ENCODE peak calls at places on chromosomes 12 and 14, in six cellular contexts. One of them, this sample, is unnamed.

GRCh38 chr12:47818701-47819543 is 781 bp downstream of the HDAC7 start:
- DNase-seq in fibroblast of lung: no peak
- DNase-seq in MM.1S: peak; percentile 68
- DNase-seq in HCT116: no peak
- DNase-seq in hepatocyte: peak; percentile 71
- DNase-seq in K562: peak; percentile 83
- DNase-seq in this sample: no peak

GRCh38 chr14:54146601-54147000 is 190.0 kb upstream of the BMP4 start:
- DNase-seq in HCT116: no peak
- DNase-seq in K562: no peak
- DNase-seq in fibroblast of lung: no peak
- DNase-seq in hepatocyte: no peak
- DNase-seq in MM.1S: no peak
- DNase-seq in this sample: no peak

GRCh38 chr14:68683326-68683725 is 109.5 kb downstream of the ZFP36L1 start:
- DNase-seq in HCT116: no peak
- DNase-seq in K562: no peak
- DNase-seq in hepatocyte: no peak
- DNase-seq in fibroblast of lung: peak; percentile 83
- DNase-seq in MM.1S: no peak
- DNase-seq in this sample: no peak

GRCh38 chr12:105954891-105955607 is 183.7 kb downstream of the NUAK1 start:
- DNase-seq in hepatocyte: peak; percentile 52
- DNase-seq in fibroblast of lung: no peak
- DNase-seq in MM.1S: no peak
- DNase-seq in HCT116: no peak
- DNase-seq in K562: peak; percentile 80
- DNase-seq in this sample: peak; percentile 69

GRCh38 chr14:85527006-85527405 is 2.9 kb upstream of the FLRT2 start:
- DNase-seq in MM.1S: no peak
- DNase-seq in K562: no peak
- DNase-seq in hepatocyte: no peak
- DNase-seq in HCT116: no peak
- DNase-seq in fibroblast of lung: peak; percentile 72
- DNase-seq in this sample: peak; percentile 14

GRCh38 chr12:85831327-85831990 is 4.8 kb downstream of the RASSF9 start:
- DNase-seq in K562: no peak
- DNase-seq in MM.1S: no peak
- DNase-seq in hepatocyte: no peak
- DNase-seq in HCT116: no peak
- DNase-seq in fibroblast of lung: no peak
- DNase-seq in this sample: no peak

GRCh38 chr12:125099407-125099779 is 34.2 kb downstream of the AACS start:
- DNase-seq in MM.1S: no peak
- DNase-seq in hepatocyte: no peak
- DNase-seq in HCT116: no peak
- DNase-seq in K562: no peak
- DNase-seq in fibroblast of lung: no peak
- DNase-seq in this sample: no peak

GRCh38 chr14:73829526-73830431 is 21.9 kb upstream of the PTGR2 start:
- DNase-seq in HCT116: no peak
- DNase-seq in hepatocyte: peak; percentile 56
- DNase-seq in K562: peak; percentile 69
- DNase-seq in fibroblast of lung: peak; percentile 93
- DNase-seq in MM.1S: no peak
- DNase-seq in this sample: peak; percentile 37

GRCh38 chr12:30448038-30448437 is 247.6 kb downstream of the IPO8 start:
- DNase-seq in HCT116: no peak
- DNase-seq in fibroblast of lung: no peak
- DNase-seq in hepatocyte: no peak
- DNase-seq in K562: no peak
- DNase-seq in MM.1S: no peak
- DNase-seq in this sample: no peak

GRCh38 chr14:46999661-47000060 is 348.1 kb upstream of the RPL10L start:
- DNase-seq in fibroblast of lung: no peak
- DNase-seq in hepatocyte: no peak
- DNase-seq in K562: no peak
- DNase-seq in HCT116: no peak
- DNase-seq in MM.1S: no peak
- DNase-seq in this sample: peak; percentile 75

GRCh38 chr14:46054526-46054925 is 597.1 kb downstream of the RPL10L start:
- DNase-seq in HCT116: no peak
- DNase-seq in K562: no peak
- DNase-seq in fibroblast of lung: peak; percentile 93
- DNase-seq in MM.1S: no peak
- DNase-seq in hepatocyte: no peak
- DNase-seq in this sample: peak; percentile 68

GRCh38 chr14:53539489-53540126 is 386.5 kb upstream of the DDHD1 start:
- DNase-seq in MM.1S: peak; percentile 44
- DNase-seq in fibroblast of lung: peak; percentile 68
- DNase-seq in hepatocyte: peak; percentile 89
- DNase-seq in HCT116: peak; percentile 71
- DNase-seq in K562: peak; percentile 33
- DNase-seq in this sample: peak; percentile 55

GRCh38 chr12:30795660-30796507 is 41.1 kb upstream of the CAPRIN2 start:
- DNase-seq in fibroblast of lung: peak; percentile 89
- DNase-seq in K562: peak; percentile 64
- DNase-seq in MM.1S: peak; percentile 65
- DNase-seq in hepatocyte: peak; percentile 75
- DNase-seq in HCT116: peak; percentile 64
- DNase-seq in this sample: peak; percentile 72

GRCh38 chr12:15708396-15709070 is 80.7 kb downstream of the EPS8 start:
- DNase-seq in hepatocyte: no peak
- DNase-seq in MM.1S: no peak
- DNase-seq in K562: no peak
- DNase-seq in fibroblast of lung: no peak
- DNase-seq in HCT116: no peak
- DNase-seq in this sample: no peak

GRCh38 chr12:47739959-47740358 is 14.7 kb upstream of the ENDOU start:
- DNase-seq in fibroblast of lung: no peak
- DNase-seq in K562: peak; percentile 65
- DNase-seq in HCT116: no peak
- DNase-seq in MM.1S: no peak
- DNase-seq in hepatocyte: no peak
- DNase-seq in this sample: no peak

GRCh38 chr14:75222208-75222701 is 45.8 kb upstream of the TMED10 start:
- DNase-seq in HCT116: no peak
- DNase-seq in K562: peak; percentile 34
- DNase-seq in hepatocyte: no peak
- DNase-seq in fibroblast of lung: peak; percentile 94
- DNase-seq in MM.1S: no peak
- DNase-seq in this sample: peak; percentile 95

GRCh38 chr14:104181761-104182530 is 43.6 kb downstream of the KIF26A start:
- DNase-seq in fibroblast of lung: no peak
- DNase-seq in MM.1S: no peak
- DNase-seq in hepatocyte: peak; percentile 49
- DNase-seq in HCT116: peak; percentile 6
- DNase-seq in K562: no peak
- DNase-seq in this sample: peak; percentile 8

DNA sequence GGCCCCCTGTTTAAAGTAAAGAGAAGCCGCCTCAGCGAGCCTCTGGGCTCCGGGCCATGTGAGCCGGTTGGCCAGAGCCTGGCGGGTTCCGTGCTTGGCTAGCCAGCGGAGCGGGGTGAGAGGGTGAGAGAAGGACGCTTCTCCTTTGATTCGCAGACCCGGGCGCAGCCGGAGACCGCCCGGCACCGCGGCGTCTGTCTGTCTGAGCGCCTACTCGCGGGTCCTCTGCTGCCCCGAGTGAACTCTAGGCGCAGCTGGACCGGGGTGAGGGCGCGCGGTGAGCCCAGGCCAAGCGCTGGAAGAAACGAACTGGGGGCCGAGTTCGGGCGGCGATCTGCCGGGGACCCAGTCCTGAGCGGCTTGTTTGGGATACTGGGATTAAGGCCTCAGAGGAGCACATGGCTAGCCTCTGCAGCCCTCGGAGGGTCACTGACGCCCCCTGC is 41.4 kb upstream of the TBX5 start:
- DNase-seq in HCT116: no peak
- DNase-seq in MM.1S: no peak
- DNase-seq in fibroblast of lung: no peak
- DNase-seq in hepatocyte: peak; percentile 26
- DNase-seq in K562: no peak
- DNase-seq in this sample: no peak
- TF ChIP-seq EZH2 in HCT116: no peak
- TF ChIP-seq EZH2 in MM.1S: no peak
- TF ChIP-seq EZH2 in fibroblast of lung: no peak
- TF ChIP-seq EZH2 in hepatocyte: no peak
- TF ChIP-seq EZH2 in K562: no peak
- TF ChIP-seq EZH2 in this sample: no peak

GRCh38 chr12:77325505-77325904 is 260.1 kb upstream of the E2F7 start:
- DNase-seq in fibroblast of lung: no peak
- DNase-seq in K562: no peak
- DNase-seq in hepatocyte: peak; percentile 14
- DNase-seq in HCT116: no peak
- DNase-seq in MM.1S: no peak
- DNase-seq in this sample: no peak

GRCh38 chr12:77323778-77324415 is 258.5 kb upstream of the E2F7 start:
- DNase-seq in HCT116: no peak
- DNase-seq in MM.1S: no peak
- DNase-seq in hepatocyte: no peak
- DNase-seq in fibroblast of lung: no peak
- DNase-seq in K562: no peak
- DNase-seq in this sample: no peak

GRCh38 chr12:77328326-77328725 is 263.0 kb upstream of the E2F7 start:
- DNase-seq in MM.1S: no peak
- DNase-seq in K562: no peak
- DNase-seq in hepatocyte: no peak
- DNase-seq in HCT116: no peak
- DNase-seq in fibroblast of lung: no peak
- DNase-seq in this sample: peak; percentile 44

GRCh38 chr12:77324416-77324762 is 259.0 kb upstream of the E2F7 start:
- DNase-seq in HCT116: no peak
- DNase-seq in MM.1S: no peak
- DNase-seq in hepatocyte: no peak
- DNase-seq in K562: no peak
- DNase-seq in fibroblast of lung: peak; percentile 11
- DNase-seq in this sample: no peak

DNA sequence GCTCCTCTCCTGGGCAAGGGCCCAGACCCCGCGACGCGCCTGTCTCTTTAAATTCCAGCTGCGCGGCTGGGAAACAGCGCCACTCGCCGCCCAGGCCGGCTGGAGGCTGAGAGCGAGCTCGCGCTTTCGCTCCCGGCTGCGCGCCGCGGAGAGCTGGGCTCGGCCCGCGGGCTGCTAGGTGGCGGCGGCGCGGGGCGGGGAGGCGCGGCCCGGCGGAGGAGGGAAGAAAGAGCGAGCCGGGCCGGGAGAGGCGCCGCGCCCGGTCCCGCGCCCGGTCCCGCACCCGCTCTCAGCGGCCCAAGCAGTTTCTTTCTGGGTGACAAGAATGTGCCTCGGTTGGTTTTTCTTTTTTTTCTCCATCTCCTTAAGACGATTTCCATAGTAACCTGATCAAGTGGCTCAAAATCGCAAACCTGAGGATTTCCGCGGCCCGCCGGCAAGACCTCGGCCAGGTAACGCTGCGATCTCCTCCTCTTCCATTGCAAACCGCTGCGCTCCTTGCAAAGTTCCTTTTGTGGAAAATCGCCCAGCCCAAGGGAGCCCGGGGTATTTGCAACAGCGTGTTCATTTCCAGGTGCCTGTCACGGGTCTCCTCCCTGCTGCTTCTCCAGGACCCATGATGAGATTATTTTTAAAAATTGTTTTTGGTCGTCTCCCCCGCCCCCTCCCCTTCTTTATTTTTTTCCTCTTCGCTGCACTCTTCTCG is 259.5 kb upstream of the E2F7 start:
- DNase-seq in MM.1S: peak; percentile 83
- DNase-seq in K562: peak; percentile 61
- DNase-seq in fibroblast of lung: peak; percentile 75
- DNase-seq in HCT116: peak; percentile 40
- DNase-seq in hepatocyte: peak; percentile 90
- DNase-seq in this sample: peak; percentile 71
- TF ChIP-seq CTCF in MM.1S: peak; percentile 53
- TF ChIP-seq CTCF in K562: peak; percentile 35
- TF ChIP-seq CTCF in fibroblast of lung: peak; percentile 41
- TF ChIP-seq CTCF in HCT116: peak; percentile 52
- TF ChIP-seq CTCF in hepatocyte: peak; percentile 65
- TF ChIP-seq CTCF in this sample: peak; percentile 40

DNA sequence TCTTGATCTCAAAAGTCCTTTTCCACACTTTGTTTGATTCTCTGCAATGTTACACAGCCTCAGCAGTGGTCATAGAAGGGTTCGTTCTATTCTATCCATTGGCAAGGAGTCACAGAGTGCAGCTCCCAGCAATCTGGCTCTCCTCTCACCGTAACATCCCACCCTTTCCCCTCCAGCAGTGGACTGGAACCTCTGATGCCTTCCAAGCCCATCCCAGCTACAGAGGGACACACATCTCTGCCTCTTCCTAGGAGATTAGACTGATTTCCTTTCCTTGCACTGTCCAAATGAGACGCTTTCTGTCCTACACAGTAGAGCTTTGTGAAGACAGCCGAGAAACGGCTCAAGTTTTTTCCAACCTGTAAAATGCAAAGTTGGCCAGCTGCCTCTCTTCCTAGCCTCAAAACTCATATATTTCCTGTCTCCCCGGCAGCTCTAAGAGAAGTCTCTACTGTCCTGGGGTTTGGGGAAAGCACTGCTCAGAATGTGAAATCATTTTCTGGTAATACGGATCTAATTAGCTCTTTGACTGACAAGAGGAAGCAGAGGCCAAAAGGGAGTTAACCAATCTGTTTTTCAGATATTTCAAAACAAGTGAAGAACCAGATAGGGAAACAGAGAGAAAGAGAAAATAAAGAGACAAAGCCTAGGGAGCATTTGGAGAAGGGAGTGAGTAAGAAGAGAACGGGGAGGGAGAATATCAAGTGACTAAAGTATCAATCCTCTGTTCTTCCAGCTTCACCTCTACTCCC is 528 bp downstream of the NINJ2 start:
- DNase-seq in MM.1S: no peak
- DNase-seq in HCT116: no peak
- DNase-seq in K562: no peak
- DNase-seq in hepatocyte: no peak
- DNase-seq in fibroblast of lung: peak; percentile 25
- DNase-seq in this sample: no peak
- H2AFZ ChIP-seq in MM.1S: no peak overlapping the region
- H2AFZ ChIP-seq in HCT116: no peak overlapping the region
- H2AFZ ChIP-seq in K562: peak overlapping the region; percentile 80
- H2AFZ ChIP-seq in hepatocyte: no peak overlapping the region
- H2AFZ ChIP-seq in fibroblast of lung: peak overlapping the region; percentile 14
- H2AFZ ChIP-seq in this sample: peak overlapping the region; percentile 89

GRCh38 chr12:14570231-14570630 is 2.5 kb upstream of the PLBD1 start:
- DNase-seq in HCT116: no peak
- DNase-seq in hepatocyte: no peak
- DNase-seq in MM.1S: no peak
- DNase-seq in fibroblast of lung: no peak
- DNase-seq in K562: no peak
- DNase-seq in this sample: no peak

GRCh38 chr12:14571779-14572178 is 4.1 kb upstream of the PLBD1 start:
- DNase-seq in K562: no peak
- DNase-seq in hepatocyte: no peak
- DNase-seq in fibroblast of lung: no peak
- DNase-seq in HCT116: no peak
- DNase-seq in MM.1S: no peak
- DNase-seq in this sample: no peak

GRCh38 chr12:14563051-14563450 is 4.6 kb downstream of the PLBD1 start:
- DNase-seq in fibroblast of lung: no peak
- DNase-seq in hepatocyte: no peak
- DNase-seq in K562: no peak
- DNase-seq in MM.1S: no peak
- DNase-seq in HCT116: no peak
- DNase-seq in this sample: no peak

GRCh38 chr12:14564336-14564959 is 3.2 kb downstream of the PLBD1 start:
- DNase-seq in K562: no peak
- DNase-seq in HCT116: no peak
- DNase-seq in fibroblast of lung: no peak
- DNase-seq in hepatocyte: no peak
- DNase-seq in MM.1S: no peak
- DNase-seq in this sample: no peak

GRCh38 chr12:14567311-14568195 is at the start of gene PLBD1:
- DNase-seq in HCT116: no peak
- DNase-seq in fibroblast of lung: peak; percentile 41
- DNase-seq in MM.1S: no peak
- DNase-seq in K562: peak; percentile 74
- DNase-seq in hepatocyte: peak; percentile 67
- DNase-seq in this sample: peak; percentile 27
- TF ChIP-seq EZH2 in HCT116: no peak
- TF ChIP-seq EZH2 in fibroblast of lung: no peak
- TF ChIP-seq EZH2 in MM.1S: no peak
- TF ChIP-seq EZH2 in K562: no peak
- TF ChIP-seq EZH2 in hepatocyte: no peak
- TF ChIP-seq EZH2 in this sample: no peak